ENCODE peak calls at places on chromosome 2, in nine cellular contexts. V, L, Q, Y, K, O, I, S and H are unnamed samples.

GRCh38 chr2:10378189-10378588 is 69.9 kb downstream of the ODC1 start:
- DNase-seq in I (no peak), Q (peak), K (no peak), L (no peak), V (peak), S (peak), Y (peak), O (no peak), H (no peak)

GRCh38 chr2:12005886-12006681 is 259.7 kb downstream of the LPIN1 start:
- DNase-seq in S (no peak), L (peak), K (peak), Y (peak), O (no peak), I (no peak), V (peak), Q (no peak), H (no peak)

GRCh38 chr2:167293172-167293781 is 405.0 kb downstream of the XIRP2 start:
- DNase-seq in K (peak), I (no peak), S (peak), L (peak), Q (peak), Y (no peak), O (peak), V (peak), H (no peak)

GRCh38 chr2:36427790-36428243 is 72.2 kb downstream of the CRIM1 start:
- DNase-seq in O (no peak), Q (no peak), S (no peak), K (no peak), I (no peak), V (no peak), L (no peak), Y (no peak), H (no peak)

GRCh38 chr2:73218298-73218697 is 4.3 kb downstream of the SMYD5 start:
- DNase-seq in Q (no peak), Y (no peak), S (no peak), V (no peak), K (no peak), L (no peak), O (no peak), I (no peak), H (no peak)

GRCh38 chr2:127308586-127309138 is 14.7 kb upstream of the ERCC3 start:
- DNase-seq in Q (no peak), V (no peak), O (no peak), Y (no peak), S (no peak), K (no peak), I (no peak), L (no peak), H (no peak)

GRCh38 chr2:195613922-195614321 is 43.1 kb upstream of the SLC39A10 start:
- DNase-seq in Q (no peak), K (no peak), S (no peak), Y (no peak), O (no peak), V (no peak), I (no peak), L (no peak), H (no peak)

GRCh38 chr2:60498176-60499081 is 55.0 kb downstream of the BCL11A start:
- DNase-seq in V (no peak), Q (no peak), Y (no peak), S (no peak), L (no peak), O (no peak), I (no peak), K (no peak), H (no peak)

GRCh38 chr2:132581917-132582316 is 88.1 kb downstream of the LYPD1 start:
- DNase-seq in K (no peak), Y (peak), V (no peak), Q (peak), O (no peak), L (no peak), I (no peak), S (peak), H (peak)

GRCh38 chr2:108907822-108908716 is 81.0 kb downstream of the EDAR start:
- DNase-seq in K (no peak), V (no peak), S (no peak), L (no peak), Y (no peak), O (no peak), Q (no peak), I (no peak), H (no peak)

GRCh38 chr2:237964194-237964577 is 2.6 kb upstream of the UBE2F start:
- DNase-seq in K (no peak), Q (no peak), V (no peak), O (no peak), S (no peak), Y (no peak), I (no peak), L (no peak), H (no peak)

GRCh38 chr2:173126819-173127218 is 51.2 kb downstream of the MAP3K20 start:
- DNase-seq in Y (no peak), V (no peak), S (no peak), L (no peak), Q (no peak), K (no peak), O (no peak), I (no peak), H (no peak)